ENCODE peak calls at places on chromosomes 11 and 22, in seven cellular contexts. One of them, this sample, is unnamed.

GRCh38 chr11:62737196-62737595 is 8.9 kb downstream of the TTC9C start:
- DNase-seq in GM10248: no peak
- DNase-seq in nephron progenitor cell: no peak
- DNase-seq in right atrium auricular region: no peak
- DNase-seq in fibroblast of the aortic adventitia: no peak
- DNase-seq in CD8-positive, alpha-beta T cell: no peak
- DNase-seq in chondrocyte: no peak
- DNase-seq in this sample: no peak

GRCh38 chr11:44258190-44258489 is 51.8 kb downstream of the ALX4 start:
- DNase-seq in chondrocyte: no peak
- DNase-seq in right atrium auricular region: no peak
- DNase-seq in fibroblast of the aortic adventitia: no peak
- DNase-seq in CD8-positive, alpha-beta T cell: no peak
- DNase-seq in GM10248: no peak
- DNase-seq in nephron progenitor cell: no peak
- DNase-seq in this sample: no peak

GRCh38 chr11:69670158-69670845 is 4.9 kb downstream of the LTO1 start:
- DNase-seq in nephron progenitor cell: peak
- DNase-seq in CD8-positive, alpha-beta T cell: peak
- DNase-seq in fibroblast of the aortic adventitia: peak
- DNase-seq in chondrocyte: peak
- DNase-seq in GM10248: peak
- DNase-seq in right atrium auricular region: peak
- DNase-seq in this sample: peak

GRCh38 chr22:23269441-23270211 is 89.3 kb downstream of the BCR start:
- DNase-seq in nephron progenitor cell: peak
- DNase-seq in chondrocyte: no peak
- DNase-seq in fibroblast of the aortic adventitia: no peak
- DNase-seq in GM10248: peak
- DNase-seq in right atrium auricular region: no peak
- DNase-seq in CD8-positive, alpha-beta T cell: no peak
- DNase-seq in this sample: peak

GRCh38 chr11:132024587-132025295 is 654.3 kb downstream of the NTM start:
- DNase-seq in right atrium auricular region: no peak
- DNase-seq in CD8-positive, alpha-beta T cell: no peak
- DNase-seq in nephron progenitor cell: no peak
- DNase-seq in fibroblast of the aortic adventitia: peak
- DNase-seq in GM10248: peak
- DNase-seq in chondrocyte: no peak
- DNase-seq in this sample: no peak

GRCh38 chr22:44743804-44744211 is 8.6 kb upstream of the ARHGAP8 start:
- DNase-seq in nephron progenitor cell: no peak
- DNase-seq in CD8-positive, alpha-beta T cell: no peak
- DNase-seq in fibroblast of the aortic adventitia: no peak
- DNase-seq in right atrium auricular region: no peak
- DNase-seq in chondrocyte: no peak
- DNase-seq in GM10248: no peak
- DNase-seq in this sample: no peak

GRCh38 chr22:43528601-43529360 is 117.0 kb downstream of the MPPED1 start:
- DNase-seq in chondrocyte: no peak
- DNase-seq in GM10248: no peak
- DNase-seq in nephron progenitor cell: no peak
- DNase-seq in right atrium auricular region: no peak
- DNase-seq in CD8-positive, alpha-beta T cell: no peak
- DNase-seq in fibroblast of the aortic adventitia: no peak
- DNase-seq in this sample: no peak

GRCh38 chr11:67032830-67033555 is 10.1 kb downstream of the SYT12 start:
- DNase-seq in right atrium auricular region: peak
- DNase-seq in nephron progenitor cell: no peak
- DNase-seq in fibroblast of the aortic adventitia: peak
- DNase-seq in GM10248: no peak
- DNase-seq in CD8-positive, alpha-beta T cell: no peak
- DNase-seq in chondrocyte: no peak
- DNase-seq in this sample: no peak

GRCh38 chr11:112195906-112196305 is 20.6 kb downstream of the BCO2 start:
- DNase-seq in fibroblast of the aortic adventitia: no peak
- DNase-seq in right atrium auricular region: no peak
- DNase-seq in CD8-positive, alpha-beta T cell: no peak
- DNase-seq in GM10248: no peak
- DNase-seq in nephron progenitor cell: no peak
- DNase-seq in chondrocyte: no peak
- DNase-seq in this sample: no peak

GRCh38 chr11:120123946-120124345 is 14.0 kb downstream of the TRIM29 start:
- DNase-seq in GM10248: no peak
- DNase-seq in right atrium auricular region: no peak
- DNase-seq in chondrocyte: no peak
- DNase-seq in fibroblast of the aortic adventitia: no peak
- DNase-seq in nephron progenitor cell: no peak
- DNase-seq in CD8-positive, alpha-beta T cell: no peak
- DNase-seq in this sample: no peak

GRCh38 chr11:90630176-90630575 is 407.3 kb upstream of the CHORDC1 start:
- DNase-seq in right atrium auricular region: no peak
- DNase-seq in chondrocyte: no peak
- DNase-seq in CD8-positive, alpha-beta T cell: no peak
- DNase-seq in fibroblast of the aortic adventitia: no peak
- DNase-seq in nephron progenitor cell: no peak
- DNase-seq in GM10248: no peak
- DNase-seq in this sample: no peak

GRCh38 chr11:126637800-126638175 is 282.3 kb downstream of the ST3GAL4 start:
- DNase-seq in GM10248: no peak
- DNase-seq in chondrocyte: no peak
- DNase-seq in right atrium auricular region: no peak
- DNase-seq in fibroblast of the aortic adventitia: peak
- DNase-seq in nephron progenitor cell: no peak
- DNase-seq in CD8-positive, alpha-beta T cell: no peak
- DNase-seq in this sample: no peak

GRCh38 chr11:76861490-76861953 is 804 bp downstream of the ACER3 start:
- DNase-seq in right atrium auricular region: no peak
- DNase-seq in nephron progenitor cell: no peak
- DNase-seq in fibroblast of the aortic adventitia: no peak
- DNase-seq in CD8-positive, alpha-beta T cell: no peak
- DNase-seq in chondrocyte: no peak
- DNase-seq in GM10248: no peak
- DNase-seq in this sample: no peak

GRCh38 chr22:26313291-26313690 is 115.8 kb upstream of the ASPHD2 start:
- DNase-seq in CD8-positive, alpha-beta T cell: no peak
- DNase-seq in fibroblast of the aortic adventitia: no peak
- DNase-seq in right atrium auricular region: no peak
- DNase-seq in chondrocyte: no peak
- DNase-seq in GM10248: no peak
- DNase-seq in nephron progenitor cell: no peak
- DNase-seq in this sample: no peak

GRCh38 chr11:61783717-61784505 is 8.5 kb downstream of the TMEM258 start:
- DNase-seq in nephron progenitor cell: no peak
- DNase-seq in right atrium auricular region: no peak
- DNase-seq in GM10248: no peak
- DNase-seq in fibroblast of the aortic adventitia: no peak
- DNase-seq in CD8-positive, alpha-beta T cell: no peak
- DNase-seq in chondrocyte: no peak
- DNase-seq in this sample: no peak

GRCh38 chr11:120510406-120511115 is 987 bp upstream of the GRIK4 start:
- DNase-seq in right atrium auricular region: no peak
- DNase-seq in GM10248: no peak
- DNase-seq in chondrocyte: peak
- DNase-seq in fibroblast of the aortic adventitia: no peak
- DNase-seq in nephron progenitor cell: no peak
- DNase-seq in CD8-positive, alpha-beta T cell: no peak
- DNase-seq in this sample: no peak

GRCh38 chr11:14359573-14360031 is 619 bp upstream of the RRAS2 start:
- DNase-seq in chondrocyte: no peak
- DNase-seq in fibroblast of the aortic adventitia: no peak
- DNase-seq in GM10248: no peak
- DNase-seq in nephron progenitor cell: no peak
- DNase-seq in right atrium auricular region: no peak
- DNase-seq in CD8-positive, alpha-beta T cell: no peak
- DNase-seq in this sample: no peak

GRCh38 chr11:122756417-122756816 is 81.9 kb upstream of the CRTAM start:
- DNase-seq in fibroblast of the aortic adventitia: no peak
- DNase-seq in chondrocyte: no peak
- DNase-seq in GM10248: peak
- DNase-seq in CD8-positive, alpha-beta T cell: peak
- DNase-seq in right atrium auricular region: peak
- DNase-seq in nephron progenitor cell: no peak
- DNase-seq in this sample: peak

GRCh38 chr11:488992-489391 is 18.1 kb downstream of the RNH1 start:
- DNase-seq in nephron progenitor cell: no peak
- DNase-seq in GM10248: no peak
- DNase-seq in right atrium auricular region: no peak
- DNase-seq in CD8-positive, alpha-beta T cell: no peak
- DNase-seq in chondrocyte: no peak
- DNase-seq in fibroblast of the aortic adventitia: no peak
- DNase-seq in this sample: no peak

GRCh38 chr11:47104337-47104950 is 72.2 kb downstream of the ARFGAP2 start:
- DNase-seq in fibroblast of the aortic adventitia: peak
- DNase-seq in right atrium auricular region: no peak
- DNase-seq in nephron progenitor cell: no peak
- DNase-seq in chondrocyte: no peak
- DNase-seq in CD8-positive, alpha-beta T cell: no peak
- DNase-seq in GM10248: no peak
- DNase-seq in this sample: no peak

DNA sequence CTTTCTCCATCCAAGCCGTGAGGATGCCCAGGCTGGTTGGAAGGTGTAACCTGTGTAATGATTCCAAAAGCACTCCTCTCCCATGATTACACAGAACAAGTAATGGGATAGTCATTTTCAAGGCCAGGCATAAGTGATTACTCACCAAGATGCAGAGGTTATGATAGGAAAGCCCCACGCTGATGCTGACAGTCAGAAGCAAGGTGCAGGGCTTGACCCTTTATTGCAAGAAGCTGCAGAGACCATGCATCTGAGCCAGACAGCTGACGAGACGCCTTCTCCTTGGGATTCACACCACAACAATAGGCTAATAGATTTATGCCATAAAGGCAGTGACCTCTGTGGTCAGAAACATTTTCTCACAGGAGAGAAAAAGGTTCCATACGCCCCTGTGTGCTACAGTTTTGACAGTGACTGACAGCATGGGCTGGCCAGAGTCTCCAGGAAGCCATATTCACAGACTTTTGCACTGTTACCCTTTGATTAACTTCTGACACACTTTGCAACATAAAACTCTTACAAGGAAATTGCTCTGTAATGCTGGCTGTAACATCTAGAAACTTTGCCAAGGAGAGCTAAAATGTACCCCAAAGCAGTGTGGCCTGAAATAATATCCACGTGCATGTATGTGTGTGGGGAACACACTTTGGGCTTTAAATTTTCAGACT is 1078.9 kb upstream of the TENM4 start:
- DNase-seq in fibroblast of the aortic adventitia: no peak
- DNase-seq in CD8-positive, alpha-beta T cell: no peak
- DNase-seq in chondrocyte: no peak
- DNase-seq in right atrium auricular region: no peak
- DNase-seq in GM10248: no peak
- DNase-seq in nephron progenitor cell: no peak
- DNase-seq in this sample: no peak
- TF ChIP-seq CTCF in fibroblast of the aortic adventitia: no peak
- TF ChIP-seq CTCF in CD8-positive, alpha-beta T cell: no peak
- TF ChIP-seq CTCF in chondrocyte: no peak
- TF ChIP-seq CTCF in right atrium auricular region: no peak
- TF ChIP-seq CTCF in GM10248: no peak
- TF ChIP-seq CTCF in nephron progenitor cell: no peak
- TF ChIP-seq CTCF in this sample: no peak

GRCh38 chr11:106072804-106073203 is 4.3 kb downstream of the KBTBD3 start:
- DNase-seq in CD8-positive, alpha-beta T cell: no peak
- DNase-seq in right atrium auricular region: no peak
- DNase-seq in nephron progenitor cell: no peak
- DNase-seq in fibroblast of the aortic adventitia: no peak
- DNase-seq in chondrocyte: no peak
- DNase-seq in GM10248: no peak
- DNase-seq in this sample: no peak

GRCh38 chr11:106082096-106082495 is 4.6 kb downstream of the AASDHPPT start:
- DNase-seq in fibroblast of the aortic adventitia: no peak
- DNase-seq in right atrium auricular region: no peak
- DNase-seq in nephron progenitor cell: no peak
- DNase-seq in CD8-positive, alpha-beta T cell: no peak
- DNase-seq in GM10248: no peak
- DNase-seq in chondrocyte: no peak
- DNase-seq in this sample: no peak

GRCh38 chr11:106077609-106078517 is at the start of gene AASDHPPT:
- DNase-seq in nephron progenitor cell: peak
- DNase-seq in fibroblast of the aortic adventitia: peak
- DNase-seq in CD8-positive, alpha-beta T cell: no peak
- DNase-seq in right atrium auricular region: no peak
- DNase-seq in GM10248: no peak
- DNase-seq in chondrocyte: no peak
- DNase-seq in this sample: no peak

GRCh38 chr11:106076421-106076922 is 675 bp downstream of the KBTBD3 start:
- DNase-seq in chondrocyte: no peak
- DNase-seq in GM10248: no peak
- DNase-seq in right atrium auricular region: no peak
- DNase-seq in CD8-positive, alpha-beta T cell: no peak
- DNase-seq in nephron progenitor cell: peak
- DNase-seq in fibroblast of the aortic adventitia: no peak
- DNase-seq in this sample: no peak

DNA sequence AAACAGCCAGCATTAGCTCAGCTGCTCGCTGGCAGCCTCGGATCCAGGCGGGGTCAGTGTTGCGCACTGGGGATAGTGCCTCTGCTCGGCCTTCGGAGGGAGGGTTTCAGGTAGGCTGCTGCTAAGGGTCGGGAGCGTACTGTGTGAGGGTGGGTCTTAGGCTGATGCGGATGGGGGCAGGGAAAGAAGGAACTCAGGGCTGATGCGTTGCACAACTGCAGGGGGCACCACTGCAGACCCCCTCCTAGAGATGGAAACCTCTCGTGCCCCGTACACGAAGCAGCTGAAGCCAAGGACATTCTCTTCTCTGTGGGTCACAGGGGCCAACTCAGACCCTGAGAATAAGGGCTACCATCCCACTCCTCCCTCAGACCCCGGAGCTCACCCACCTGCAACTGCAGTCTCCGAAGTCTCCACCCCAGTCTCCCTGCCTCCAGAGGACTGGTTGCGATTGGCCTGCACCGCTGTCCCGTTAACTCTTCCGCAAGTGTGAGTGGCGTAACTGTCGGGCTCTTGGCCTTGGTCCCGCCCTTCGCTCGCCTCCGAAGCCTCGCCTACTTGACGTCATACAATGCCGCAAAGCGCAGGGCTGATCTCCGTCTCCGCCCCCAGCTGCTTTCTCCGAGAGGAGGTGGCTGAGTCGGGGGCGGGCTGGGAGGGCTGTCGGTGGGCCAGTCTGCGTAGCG is at the start of gene KBTBD3:
- DNase-seq in nephron progenitor cell: peak
- DNase-seq in GM10248: peak
- DNase-seq in chondrocyte: peak
- DNase-seq in CD8-positive, alpha-beta T cell: peak
- DNase-seq in right atrium auricular region: peak
- DNase-seq in fibroblast of the aortic adventitia: peak
- DNase-seq in this sample: peak
- TF ChIP-seq CTCF in nephron progenitor cell: peak
- TF ChIP-seq CTCF in GM10248: peak
- TF ChIP-seq CTCF in chondrocyte: peak
- TF ChIP-seq CTCF in CD8-positive, alpha-beta T cell: peak
- TF ChIP-seq CTCF in right atrium auricular region: peak
- TF ChIP-seq CTCF in fibroblast of the aortic adventitia: peak
- TF ChIP-seq CTCF in this sample: peak

GRCh38 chr11:88281317-88281712 is 56.2 kb downstream of the CTSC start:
- DNase-seq in fibroblast of the aortic adventitia: peak
- DNase-seq in CD8-positive, alpha-beta T cell: no peak
- DNase-seq in nephron progenitor cell: no peak
- DNase-seq in GM10248: no peak
- DNase-seq in right atrium auricular region: no peak
- DNase-seq in chondrocyte: no peak
- DNase-seq in this sample: no peak
- TF ChIP-seq CTCF in fibroblast of the aortic adventitia: peak
- TF ChIP-seq CTCF in CD8-positive, alpha-beta T cell: no peak
- TF ChIP-seq CTCF in nephron progenitor cell: no peak
- TF ChIP-seq CTCF in GM10248: no peak
- TF ChIP-seq CTCF in right atrium auricular region: peak
- TF ChIP-seq CTCF in chondrocyte: no peak
- TF ChIP-seq CTCF in this sample: peak

GRCh38 chr22:48103126-48103875 is 1340.9 kb downstream of the TBC1D22A start:
- DNase-seq in chondrocyte: no peak
- DNase-seq in CD8-positive, alpha-beta T cell: no peak
- DNase-seq in right atrium auricular region: peak
- DNase-seq in fibroblast of the aortic adventitia: no peak
- DNase-seq in GM10248: no peak
- DNase-seq in nephron progenitor cell: no peak
- DNase-seq in this sample: no peak
- TF ChIP-seq CTCF in chondrocyte: no peak
- TF ChIP-seq CTCF in CD8-positive, alpha-beta T cell: no peak
- TF ChIP-seq CTCF in right atrium auricular region: no peak
- TF ChIP-seq CTCF in fibroblast of the aortic adventitia: no peak
- TF ChIP-seq CTCF in GM10248: no peak
- TF ChIP-seq CTCF in nephron progenitor cell: no peak
- TF ChIP-seq CTCF in this sample: no peak

This sample was measured in GM13977.